ENCODE peak calls at places on chromosome 20, in six cellular contexts. One of them, this sample, is unnamed.

GRCh38 chr20:32872266-32872665 is 13.5 kb downstream of the EFCAB8 start:
- DNase-seq in RWPE1: no peak
- DNase-seq in ELR: no peak
- DNase-seq in LNCaP clone FGC: no peak
- DNase-seq in AG08395: no peak
- DNase-seq in right cardiac atrium: no peak
- DNase-seq in this sample: peak

GRCh38 chr20:1108437-1108920 is 9.9 kb upstream of the PSMF1 start:
- DNase-seq in ELR: peak
- DNase-seq in LNCaP clone FGC: no peak
- DNase-seq in AG08395: peak
- DNase-seq in RWPE1: peak
- DNase-seq in right cardiac atrium: peak
- DNase-seq in this sample: peak

GRCh38 chr20:23092409-23092756 is 6.3 kb upstream of the CD93 start:
- DNase-seq in RWPE1: no peak
- DNase-seq in AG08395: no peak
- DNase-seq in right cardiac atrium: no peak
- DNase-seq in LNCaP clone FGC: peak
- DNase-seq in ELR: no peak
- DNase-seq in this sample: no peak

GRCh38 chr20:6051505-6051904 is 2.4 kb downstream of the LRRN4 start:
- DNase-seq in ELR: peak
- DNase-seq in RWPE1: no peak
- DNase-seq in AG08395: peak
- DNase-seq in right cardiac atrium: no peak
- DNase-seq in LNCaP clone FGC: no peak
- DNase-seq in this sample: no peak

GRCh38 chr20:39789411-39789810 is 827.3 kb downstream of the DHX35 start:
- DNase-seq in RWPE1: no peak
- DNase-seq in ELR: no peak
- DNase-seq in LNCaP clone FGC: no peak
- DNase-seq in AG08395: no peak
- DNase-seq in right cardiac atrium: no peak
- DNase-seq in this sample: no peak

GRCh38 chr20:6636209-6637159 is 131.0 kb upstream of the BMP2 start:
- DNase-seq in RWPE1: peak
- DNase-seq in right cardiac atrium: no peak
- DNase-seq in ELR: peak
- DNase-seq in AG08395: peak
- DNase-seq in LNCaP clone FGC: no peak
- DNase-seq in this sample: no peak

GRCh38 chr20:38635721-38636285 is 34.2 kb downstream of the ARHGAP40 start:
- DNase-seq in ELR: peak
- DNase-seq in RWPE1: peak
- DNase-seq in LNCaP clone FGC: no peak
- DNase-seq in right cardiac atrium: no peak
- DNase-seq in AG08395: no peak
- DNase-seq in this sample: no peak

GRCh38 chr20:24079661-24080412 is 91.3 kb upstream of the GGTLC1 start:
- DNase-seq in right cardiac atrium: no peak
- DNase-seq in AG08395: no peak
- DNase-seq in LNCaP clone FGC: no peak
- DNase-seq in ELR: no peak
- DNase-seq in RWPE1: no peak
- DNase-seq in this sample: no peak

GRCh38 chr20:49979030-49979832 is 3.5 kb upstream of the SNAI1 start:
- DNase-seq in right cardiac atrium: peak
- DNase-seq in RWPE1: peak
- DNase-seq in AG08395: peak
- DNase-seq in ELR: peak
- DNase-seq in LNCaP clone FGC: no peak
- DNase-seq in this sample: peak

GRCh38 chr20:8375898-8376297 is 243.8 kb downstream of the PLCB1 start:
- DNase-seq in ELR: no peak
- DNase-seq in RWPE1: no peak
- DNase-seq in LNCaP clone FGC: no peak
- DNase-seq in right cardiac atrium: no peak
- DNase-seq in AG08395: no peak
- DNase-seq in this sample: no peak

GRCh38 chr20:43331911-43332310 is 125.8 kb upstream of the SRSF6 start:
- DNase-seq in LNCaP clone FGC: no peak
- DNase-seq in ELR: no peak
- DNase-seq in right cardiac atrium: peak
- DNase-seq in AG08395: no peak
- DNase-seq in RWPE1: no peak
- DNase-seq in this sample: no peak

GRCh38 chr20:16863315-16863714 is 115.2 kb downstream of the OTOR start:
- DNase-seq in RWPE1: no peak
- DNase-seq in LNCaP clone FGC: no peak
- DNase-seq in ELR: no peak
- DNase-seq in AG08395: no peak
- DNase-seq in right cardiac atrium: no peak
- DNase-seq in this sample: no peak

GRCh38 chr20:19045366-19045765 is 167.1 kb upstream of the SLC24A3 start:
- DNase-seq in AG08395: no peak
- DNase-seq in right cardiac atrium: no peak
- DNase-seq in ELR: no peak
- DNase-seq in LNCaP clone FGC: no peak
- DNase-seq in RWPE1: no peak
- DNase-seq in this sample: no peak

GRCh38 chr20:32079655-32080109 is 27.6 kb downstream of the HCK start:
- DNase-seq in ELR: no peak
- DNase-seq in right cardiac atrium: no peak
- DNase-seq in RWPE1: no peak
- DNase-seq in AG08395: no peak
- DNase-seq in LNCaP clone FGC: no peak
- DNase-seq in this sample: no peak

GRCh38 chr20:62531046-62531838 is 55.4 kb upstream of the GATA5 start:
- DNase-seq in right cardiac atrium: no peak
- DNase-seq in RWPE1: no peak
- DNase-seq in LNCaP clone FGC: no peak
- DNase-seq in ELR: no peak
- DNase-seq in AG08395: no peak
- DNase-seq in this sample: no peak

GRCh38 chr20:61748376-61748775 is 317.3 kb downstream of the TAF4 start:
- DNase-seq in LNCaP clone FGC: no peak
- DNase-seq in ELR: no peak
- DNase-seq in AG08395: peak
- DNase-seq in RWPE1: no peak
- DNase-seq in right cardiac atrium: no peak
- DNase-seq in this sample: no peak

GRCh38 chr20:41049451-41049850 is 20.8 kb downstream of the TOP1 start:
- DNase-seq in RWPE1: no peak
- DNase-seq in right cardiac atrium: no peak
- DNase-seq in AG08395: no peak
- DNase-seq in ELR: no peak
- DNase-seq in LNCaP clone FGC: no peak
- DNase-seq in this sample: no peak

GRCh38 chr20:19274412-19275015 is 62.1 kb downstream of the SLC24A3 start:
- DNase-seq in ELR: no peak
- DNase-seq in LNCaP clone FGC: no peak
- DNase-seq in RWPE1: no peak
- DNase-seq in right cardiac atrium: peak
- DNase-seq in AG08395: no peak
- DNase-seq in this sample: peak

GRCh38 chr20:1364106-1364505 is 28.7 kb downstream of the FKBP1A start:
- DNase-seq in AG08395: no peak
- DNase-seq in LNCaP clone FGC: no peak
- DNase-seq in ELR: no peak
- DNase-seq in right cardiac atrium: no peak
- DNase-seq in RWPE1: no peak
- DNase-seq in this sample: no peak

GRCh38 chr20:38001173-38001875 is 31.9 kb downstream of the TTI1 start:
- DNase-seq in right cardiac atrium: no peak
- DNase-seq in LNCaP clone FGC: no peak
- DNase-seq in RWPE1: peak
- DNase-seq in AG08395: peak
- DNase-seq in ELR: peak
- DNase-seq in this sample: no peak

GRCh38 chr20:45340236-45340847 is 7.9 kb downstream of the SDC4 start:
- DNase-seq in RWPE1: no peak
- DNase-seq in AG08395: no peak
- DNase-seq in LNCaP clone FGC: peak
- DNase-seq in ELR: no peak
- DNase-seq in right cardiac atrium: no peak
- DNase-seq in this sample: no peak

GRCh38 chr20:43844778-43845614 is 69.7 kb upstream of the TOX2 start:
- DNase-seq in right cardiac atrium: no peak
- DNase-seq in AG08395: peak
- DNase-seq in ELR: peak
- DNase-seq in LNCaP clone FGC: no peak
- DNase-seq in RWPE1: peak
- DNase-seq in this sample: no peak

GRCh38 chr20:60262967-60263603 is 304.9 kb downstream of the CDH26 start:
- DNase-seq in AG08395: no peak
- DNase-seq in LNCaP clone FGC: no peak
- DNase-seq in ELR: peak
- DNase-seq in RWPE1: peak
- DNase-seq in right cardiac atrium: peak
- DNase-seq in this sample: no peak

GRCh38 chr20:22931653-22932052 is 103.5 kb upstream of the SSTR4 start:
- DNase-seq in ELR: no peak
- DNase-seq in right cardiac atrium: no peak
- DNase-seq in LNCaP clone FGC: no peak
- DNase-seq in AG08395: no peak
- DNase-seq in RWPE1: no peak
- DNase-seq in this sample: no peak

GRCh38 chr20:36881888-36882287 is 6.0 kb downstream of the TLDC2 start:
- DNase-seq in RWPE1: peak
- DNase-seq in AG08395: no peak
- DNase-seq in ELR: peak
- DNase-seq in LNCaP clone FGC: no peak
- DNase-seq in right cardiac atrium: no peak
- DNase-seq in this sample: no peak

This sample was measured in kidney.